ENCODE peak calls at places on chromosome 13, in five cellular contexts. P, Q, O, S and M are unnamed samples.

GRCh38 chr13:85544756-85545155 is 254.5 kb downstream of the SLITRK6 start:
- DNase-seq in P (no peak), Q (no peak), O (no peak), S (no peak), M (no peak)

GRCh38 chr13:113839536-113840204 is 24.2 kb downstream of the GAS6 start:
- DNase-seq in P (no peak), Q (peak; percentile 74), O (no peak), S (no peak), M (no peak)

GRCh38 chr13:46339035-46339666 is 47.9 kb downstream of the RUBCNL start:
- DNase-seq in P (no peak), Q (peak; percentile 55), O (peak; percentile 12), S (no peak), M (no peak)

GRCh38 chr13:60765700-60766411 is 368.8 kb downstream of the TDRD3 start:
- DNase-seq in P (peak; percentile 65), Q (no peak), O (no peak), S (no peak), M (peak; percentile 70)

GRCh38 chr13:44649118-44649455 is 73.0 kb upstream of the TSC22D1 start:
- DNase-seq in P (no peak), Q (no peak), O (no peak), S (no peak), M (no peak)

GRCh38 chr13:73722120-73722519 is 412.1 kb downstream of the KLF12 start:
- DNase-seq in P (peak; percentile 38), Q (no peak), O (peak; percentile 77), S (no peak), M (peak; percentile 49)

GRCh38 chr13:79937311-79938243 is 403.3 kb downstream of the SPRY2 start:
- DNase-seq in P (no peak), Q (no peak), O (no peak), S (no peak), M (no peak)

GRCh38 chr13:36789730-36790129 is 29.3 kb upstream of the RFXAP start:
- DNase-seq in P (no peak), Q (no peak), O (no peak), S (no peak), M (no peak)

GRCh38 chr13:26760835-26761582 is 423 bp upstream of the GPR12 start:
- DNase-seq in P (no peak), Q (no peak), O (no peak), S (no peak), M (no peak)

GRCh38 chr13:50393641-50394040 is 378.4 kb downstream of the KCNRG start:
- DNase-seq in P (no peak), Q (peak; percentile 51), O (peak; percentile 30), S (peak; percentile 61), M (peak; percentile 67)

GRCh38 chr13:36766295-36766694 is 52.7 kb upstream of the RFXAP start:
- DNase-seq in P (no peak), Q (no peak), O (peak; percentile 47), S (no peak), M (peak; percentile 74)

GRCh38 chr13:99174533-99175100 is 26.0 kb upstream of the UBAC2 start:
- DNase-seq in P (no peak), Q (no peak), O (no peak), S (no peak), M (no peak)

GRCh38 chr13:91468301-91468700 is 69.9 kb downstream of the GPC5 start:
- DNase-seq in P (no peak), Q (no peak), O (peak; percentile 8), S (no peak), M (no peak)

DNA sequence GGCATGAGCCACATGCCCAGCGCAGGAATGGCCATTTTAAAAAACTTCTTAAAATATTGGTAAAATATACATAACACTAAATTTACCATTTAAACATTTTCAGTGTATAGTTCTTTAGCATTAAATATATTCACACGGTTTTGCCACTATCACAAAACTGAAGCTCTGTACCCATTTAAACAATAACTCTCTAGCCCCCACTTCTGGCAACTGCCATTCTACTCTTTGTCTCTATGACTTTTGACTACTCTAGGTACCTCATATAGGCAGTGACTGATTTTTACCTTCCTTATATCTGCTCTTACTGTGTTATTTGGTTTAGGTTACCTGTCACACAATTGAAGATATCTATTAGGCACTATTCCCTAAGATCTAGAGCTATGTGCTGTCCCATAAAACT is 2.3 kb upstream of the KBTBD7 start:
- DNase-seq in P (no peak), Q (no peak), O (no peak), S (no peak), M (peak; percentile 12)
- TF ChIP-seq CTCF in P (no peak), Q (no peak), O (peak; percentile 38), S (peak; percentile 42), M (peak; percentile 34)

DNA sequence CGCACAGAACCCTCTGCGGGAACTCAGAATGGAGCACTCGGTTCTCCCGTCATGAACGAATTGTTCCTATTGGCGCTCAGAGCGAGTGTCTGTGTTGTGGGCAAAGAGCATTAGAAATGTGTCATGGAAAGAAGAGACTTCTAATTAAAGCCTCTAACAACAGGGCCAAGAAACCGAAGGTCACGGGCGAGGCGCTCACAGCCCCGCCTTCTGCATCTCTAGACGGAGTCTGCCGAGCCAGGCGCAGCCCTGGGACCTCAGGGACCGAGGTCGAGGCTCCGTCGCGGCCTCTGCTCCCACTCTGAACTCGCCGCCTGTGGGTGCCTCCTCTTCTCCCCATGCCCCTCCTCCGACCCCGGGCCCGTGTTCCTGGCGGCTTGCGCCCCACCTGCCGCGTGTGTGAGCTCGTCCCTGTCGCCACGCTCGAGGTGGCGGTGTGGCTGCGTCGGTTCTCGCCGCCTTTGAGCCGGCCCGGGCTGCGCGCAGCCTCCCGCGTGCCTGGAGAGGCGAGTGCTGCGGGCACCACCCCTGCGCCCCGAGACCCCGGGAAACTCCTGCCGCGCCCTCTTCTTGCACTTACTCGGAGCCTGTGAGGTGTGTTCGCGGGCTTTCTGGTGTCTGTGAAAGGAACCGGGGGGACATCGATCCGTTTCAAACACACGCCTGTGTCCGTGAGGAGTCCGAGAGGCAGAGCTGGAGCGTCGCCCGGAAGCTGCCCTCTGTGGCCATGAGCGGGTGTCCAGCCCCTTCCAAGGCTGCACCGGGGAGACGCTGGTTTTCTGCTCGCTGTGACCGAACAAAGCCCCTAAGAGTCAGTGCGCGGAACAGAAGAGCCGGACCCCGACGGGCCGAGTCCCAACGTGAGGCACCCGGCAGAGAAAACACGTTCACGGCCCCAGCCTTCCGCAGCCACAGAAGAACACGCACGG is 45.4 kb upstream of the SPACA7 start:
- DNase-seq in P (no peak), Q (no peak), O (no peak), S (no peak), M (no peak)
- H3K27me3 ChIP-seq in P (peaks cover 3% of the 10 kb centered on the region), Q (peaks cover 13% of the 10 kb centered on the region), O (no peaks in the 10 kb centered on the region), S (peaks cover 82% of the 10 kb centered on the region), M (peaks cover 28% of the 10 kb centered on the region)

GRCh38 chr13:106873810-106874209 is 305.9 kb upstream of the ARGLU1 start:
- DNase-seq in P (no peak), Q (no peak), O (no peak), S (no peak), M (no peak)

DNA sequence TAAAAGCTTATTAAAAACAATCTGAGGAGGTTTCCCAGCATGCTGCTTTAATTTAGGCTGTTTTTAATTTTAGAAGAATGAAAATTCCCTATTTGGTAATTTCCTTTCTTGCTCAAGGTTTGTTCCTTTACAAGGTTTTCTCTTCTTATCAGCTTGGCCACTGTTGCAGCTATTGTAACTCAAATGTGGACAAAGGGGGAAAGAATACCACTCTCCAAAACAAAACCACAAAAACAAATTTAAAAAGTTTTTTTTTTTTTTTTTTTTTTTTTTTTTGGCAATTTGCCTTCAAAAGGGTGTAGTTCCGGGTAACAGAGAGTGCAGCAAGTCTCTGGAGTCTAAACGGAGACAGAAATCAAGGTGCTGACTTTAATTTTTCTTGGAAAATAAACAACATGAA is 306.4 kb upstream of the ARGLU1 start:
- DNase-seq in P (no peak), Q (no peak), O (no peak), S (no peak), M (peak; percentile 30)
- H3K4me3 ChIP-seq in P (no peak overlapping the region), Q (no peak overlapping the region), O (no peak overlapping the region), S (no peak overlapping the region), M (no peak overlapping the region)

GRCh38 chr13:88005188-88005587 is 334.0 kb downstream of the SLITRK5 start:
- DNase-seq in P (no peak), Q (no peak), O (no peak), S (no peak), M (no peak)
- TF ChIP-seq CTCF in P (peak; percentile 16), Q (no peak), O (no peak), S (peak; percentile 41), M (no peak)

GRCh38 chr13:21670883-21671792 is at the start of gene FGF9:
- DNase-seq in P (peak; percentile 92), Q (peak; percentile 78), O (peak; percentile 79), S (peak; percentile 69), M (peak; percentile 92)
- H3K27me3 ChIP-seq in P (peaks cover 11% of the 10 kb centered on the region), Q (peaks cover 8% of the 10 kb centered on the region), O (peaks cover 35% of the 10 kb centered on the region), S (peaks cover 85% of the 10 kb centered on the region), M (peaks cover 52% of the 10 kb centered on the region)

GRCh38 chr13:25192052-25192451 is 20.0 kb upstream of the AMER2 start:
- DNase-seq in P (no peak), Q (no peak), O (no peak), S (no peak), M (no peak)

GRCh38 chr13:25196971-25197370 is 24.9 kb upstream of the AMER2 start:
- DNase-seq in P (no peak), Q (no peak), O (no peak), S (no peak), M (no peak)

GRCh38 chr13:25192936-25193335 is 20.8 kb upstream of the AMER2 start:
- DNase-seq in P (no peak), Q (no peak), O (no peak), S (no peak), M (no peak)

GRCh38 chr13:25190256-25190655 is 18.2 kb upstream of the AMER2 start:
- DNase-seq in P (no peak), Q (no peak), O (no peak), S (no peak), M (no peak)

GRCh38 chr13:25192489-25192888 is 20.4 kb upstream of the AMER2 start:
- DNase-seq in P (no peak), Q (no peak), O (no peak), S (no peak), M (no peak)
- H3K4me3 ChIP-seq in P (no peak overlapping the region), Q (no peak overlapping the region), O (no peak overlapping the region), S (no peak overlapping the region), M (no peak overlapping the region)

GRCh38 chr13:64471916-64472315 is 2758.2 kb downstream of the PCDH9 start:
- DNase-seq in P (peak; percentile 37), Q (no peak), O (peak; percentile 60), S (no peak), M (peak; percentile 62)
- TF ChIP-seq CTCF in P (peak; percentile 71), Q (no peak), O (peak; percentile 66), S (peak; percentile 56), M (peak; percentile 49)